ENCODE peak calls at places on chromosomes 13 and 19, in four cellular contexts. X is GM12878, F is SK-N-SH, Q is H1. W is an unnamed sample.

GRCh38 chr13:103140001-103140671 is 73.9 kb upstream of the SLC10A2 start:
- DNase-seq in F (peak; percentile 10), Q (no peak), X (peak; percentile 52), W (peak; percentile 6)

GRCh38 chr13:30504081-30504480 is 38.3 kb upstream of the HMGB1 start:
- DNase-seq in Q (no peak), X (peak; percentile 16), F (no peak), W (peak; percentile 33)

GRCh38 chr19:11321206-11322126 is 18.0 kb downstream of the RAB3D start:
- DNase-seq in F (no peak), X (no peak), Q (no peak), W (no peak)

GRCh38 chr19:50058425-50058824 is 32.6 kb downstream of the ZNF473 start:
- DNase-seq in Q (no peak), F (no peak), X (no peak), W (no peak)

GRCh38 chr19:4976412-4977298 is 7.7 kb downstream of the KDM4B start:
- DNase-seq in F (peak; percentile 47), X (no peak), Q (peak; percentile 70), W (peak; percentile 45)

GRCh38 chr13:49958321-49958720 is 22.2 kb upstream of the SPRYD7 start:
- DNase-seq in Q (no peak), X (no peak), F (no peak), W (no peak)

GRCh38 chr13:60448907-60449510 is 52.0 kb downstream of the TDRD3 start:
- DNase-seq in Q (no peak), F (peak; percentile 24), X (no peak), W (peak; percentile 32)

GRCh38 chr13:28035146-28035782 is 46.8 kb upstream of the URAD start:
- DNase-seq in Q (no peak), X (no peak), F (no peak), W (no peak)

GRCh38 chr19:17424743-17425365 is 5.0 kb downstream of the MVB12A start:
- DNase-seq in X (no peak), Q (peak; percentile 91), F (peak; percentile 91), W (peak; percentile 90)

GRCh38 chr13:106573855-106574254 is 5.9 kb upstream of the ARGLU1 start:
- DNase-seq in Q (no peak), X (no peak), F (no peak), W (no peak)

GRCh38 chr19:49592486-49593232 is 1.7 kb downstream of the PRR12 start:
- DNase-seq in F (no peak), Q (no peak), X (no peak), W (no peak)

GRCh38 chr13:34942732-34943674 is 933 bp downstream of the NBEA start:
- DNase-seq in F (peak; percentile 69), X (no peak), Q (peak; percentile 63), W (no peak)

GRCh38 chr19:11931051-11931450 is 6.1 kb downstream of the ZNF700 start:
- DNase-seq in X (no peak), F (no peak), Q (no peak), W (no peak)

GRCh38 chr19:48673436-48674100 is 751 bp upstream of the NTN5 start:
- DNase-seq in Q (no peak), F (no peak), X (no peak), W (no peak)

GRCh38 chr19:11203194-11204075 is 6.1 kb upstream of the KANK2 start:
- DNase-seq in F (peak; percentile 93), Q (peak; percentile 88), X (no peak), W (peak; percentile 79)

GRCh38 chr13:40059540-40060232 is 404.2 kb downstream of the COG6 start:
- DNase-seq in F (no peak), X (peak; percentile 94), Q (no peak), W (no peak)

GRCh38 chr19:34215666-34216038 is 38.7 kb upstream of the GARRE1 start:
- DNase-seq in Q (no peak), X (no peak), F (no peak), W (no peak)

GRCh38 chr19:13864223-13864512 is 12.8 kb upstream of the NANOS3 start:
- DNase-seq in Q (peak; percentile 48), X (no peak), F (no peak), W (no peak)

GRCh38 chr19:3360494-3361383 is 5.6 kb upstream of the NFIC start:
- DNase-seq in X (no peak), Q (peak; percentile 61), F (peak; percentile 83), W (peak; percentile 69)

GRCh38 chr19:16295071-16295470 is 29.6 kb upstream of the KLF2 start:
- DNase-seq in X (no peak), F (no peak), Q (no peak), W (no peak)

GRCh38 chr13:74132152-74132767 is 1.9 kb downstream of the KLF12 start:
- DNase-seq in X (no peak), Q (no peak), F (no peak), W (no peak)

GRCh38 chr13:114268344-114269280 is 12.8 kb upstream of the UPF3A start:
- DNase-seq in X (no peak), F (no peak), Q (no peak), W (no peak)

GRCh38 chr13:39263033-39263432 is 224.8 kb downstream of the NHLRC3 start:
- DNase-seq in F (peak; percentile 52), Q (peak; percentile 67), X (peak; percentile 9), W (peak; percentile 23)

GRCh38 chr19:30909216-30909615 is 440.0 kb downstream of the TSHZ3 start:
- DNase-seq in X (no peak), Q (no peak), F (no peak), W (no peak)

GRCh38 chr13:98171806-98172569 is 5.1 kb downstream of the RNF113B start:
- DNase-seq in F (peak; percentile 79), Q (no peak), X (no peak), W (no peak)

GRCh38 chr13:29934531-29935308 is 84.3 kb upstream of the UBL3 start:
- DNase-seq in X (no peak), F (no peak), Q (no peak), W (no peak)

GRCh38 chr13:24271611-24272451 is 37.5 kb upstream of the C1QTNF9 start:
- DNase-seq in F (peak; percentile 77), Q (no peak), X (peak; percentile 70), W (no peak)
- TF ChIP-seq NRF1 in F (no peak), Q (no peak), X (no peak), W (no peak)

DNA sequence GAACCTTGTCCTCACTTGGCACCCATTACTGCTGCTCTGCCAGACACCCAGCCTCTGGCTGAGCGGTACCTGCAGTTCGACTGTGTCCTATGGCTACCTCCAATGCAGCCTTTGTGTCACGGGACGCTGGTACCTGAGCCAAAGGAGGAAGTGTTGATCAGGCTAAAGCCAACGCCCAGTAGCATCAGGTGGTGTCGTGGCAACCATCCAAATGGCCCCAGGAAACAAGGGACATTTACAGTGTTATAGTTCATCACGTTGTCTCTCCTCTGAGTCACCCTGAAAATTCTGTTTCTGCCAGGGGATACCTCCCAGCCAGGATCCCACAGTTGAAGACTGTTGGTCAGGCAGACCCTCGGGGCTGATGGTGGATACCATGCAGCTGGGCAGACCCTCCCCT is 10.1 kb downstream of the RHPN2 start:
- DNase-seq in X (no peak), F (no peak), Q (no peak), W (no peak)
- TF ChIP-seq NRF1 in X (no peak), F (no peak), Q (no peak), W (no peak)

GRCh38 chr13:48635478-48635877 is 18.3 kb upstream of the CYSLTR2 start:
- DNase-seq in F (no peak), Q (no peak), X (no peak), W (no peak)

GRCh38 chr13:48633695-48634094 is 20.0 kb upstream of the CYSLTR2 start:
- DNase-seq in X (no peak), F (no peak), Q (no peak), W (no peak)

GRCh38 chr13:48634631-48635030 is 19.1 kb upstream of the CYSLTR2 start:
- DNase-seq in Q (no peak), F (no peak), X (no peak), W (no peak)

GRCh38 chr13:48637601-48638000 is 16.1 kb upstream of the CYSLTR2 start:
- DNase-seq in X (no peak), Q (no peak), F (no peak), W (no peak)

GRCh38 chr13:48636550-48636949 is 17.2 kb upstream of the CYSLTR2 start:
- DNase-seq in F (no peak), Q (no peak), X (no peak), W (no peak)
- TF ChIP-seq NRF1 in F (no peak), Q (no peak), X (no peak), W (no peak)

GRCh38 chr13:110949116-110949515 is 34.2 kb upstream of the ANKRD10 start:
- DNase-seq in Q (no peak), F (no peak), X (no peak), W (no peak)
- TF ChIP-seq NRF1 in Q (no peak), F (no peak), X (no peak), W (no peak)

DNA sequence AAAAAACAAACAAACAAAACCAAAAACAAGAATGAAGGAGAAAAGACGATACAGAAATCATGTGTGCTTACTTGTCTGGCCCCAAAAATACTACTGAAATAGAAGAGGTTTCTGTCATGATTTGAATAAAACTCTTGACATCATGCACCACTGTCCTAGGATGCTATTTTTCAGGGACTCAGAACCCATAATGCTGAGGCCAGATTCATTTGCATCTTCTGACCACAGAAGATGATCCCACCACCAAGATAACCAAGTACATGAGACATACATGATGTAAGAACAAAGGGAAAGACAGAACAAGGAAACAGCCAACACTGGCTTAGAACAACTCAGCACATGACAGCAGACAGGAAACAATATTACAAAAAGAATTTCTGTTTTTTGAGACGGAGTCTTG is 2.5 kb downstream of the ZNF552 start:
- DNase-seq in Q (no peak), F (no peak), X (peak; percentile 54), W (no peak)
- TF ChIP-seq NRF1 in Q (no peak), F (no peak), X (no peak), W (no peak)

GRCh38 chr13:20160346-20161274 is at the start of gene GJA3:
- DNase-seq in F (peak; percentile 62), Q (peak; percentile 81), X (no peak), W (peak; percentile 41)

GRCh38 chr13:20161275-20161950 is 561 bp upstream of the GJA3 start:
- DNase-seq in X (no peak), F (peak; percentile 43), Q (peak; percentile 61), W (no peak)

GRCh38 chr13:20161951-20162300 is 1.1 kb upstream of the GJA3 start:
- DNase-seq in F (no peak), X (no peak), Q (no peak), W (no peak)

GRCh38 chr13:20157387-20157786 is 3.5 kb downstream of the GJA3 start:
- DNase-seq in F (no peak), X (no peak), Q (no peak), W (no peak)

GRCh38 chr13:20159646-20160345 is 1.1 kb downstream of the GJA3 start:
- DNase-seq in X (no peak), Q (no peak), F (no peak), W (no peak)
- TF ChIP-seq NRF1 in X (no peak), Q (no peak), F (no peak), W (no peak)

DNA sequence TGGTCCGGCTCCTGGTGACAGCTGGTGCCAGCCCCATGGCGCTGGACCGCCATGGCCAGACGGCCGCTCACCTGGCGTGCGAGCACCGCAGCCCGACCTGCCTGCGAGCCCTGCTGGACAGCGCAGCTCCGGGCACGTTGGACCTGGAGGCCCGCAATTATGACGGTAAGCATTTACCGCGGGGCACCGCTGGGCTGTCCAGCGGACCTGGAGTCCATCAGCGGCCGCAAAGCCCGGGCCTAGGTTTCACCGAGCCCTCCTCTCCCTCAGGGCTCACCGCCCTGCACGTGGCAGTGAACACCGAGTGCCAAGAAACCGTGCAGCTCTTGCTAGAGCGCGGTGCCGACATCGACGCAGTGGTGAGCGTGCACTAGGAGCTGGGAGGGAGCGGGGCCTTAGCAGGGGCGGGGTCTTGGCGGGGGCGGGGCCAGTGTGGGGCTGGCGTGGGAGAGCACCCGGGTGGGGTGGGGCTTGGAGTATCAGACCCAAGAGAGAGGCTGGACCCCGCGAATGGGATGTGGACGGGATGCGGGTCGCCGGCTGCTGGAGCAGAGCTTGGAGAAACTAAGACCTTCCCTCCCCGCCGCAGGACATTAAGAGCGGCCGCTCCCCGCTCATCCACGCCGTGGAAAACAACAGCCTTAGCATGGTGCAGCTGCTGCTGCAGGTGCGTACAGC is 8.7 kb downstream of the BCL3 start:
- DNase-seq in X (no peak), Q (peak; percentile 66), F (peak; percentile 89), W (peak; percentile 55)
- TF ChIP-seq NRF1 in X (no peak), Q (no peak), F (no peak), W (no peak)